ENCODE peak calls at places on chromosomes 11 and 22, in seven cellular contexts. One of them, this sample, is unnamed.

GRCh38 chr11:64352099-64353005 is 6.6 kb upstream of the RPS6KA4 start:
- DNase-seq in breast epithelium: no peak
- DNase-seq in psoas muscle: peak
- DNase-seq in BJ: no peak
- DNase-seq in choroid plexus epithelial cell: no peak
- DNase-seq in OCI-LY7: no peak
- DNase-seq in fibroblast of lung: no peak
- DNase-seq in this sample: no peak

GRCh38 chr22:30675436-30675835 is 7.8 kb upstream of the DUSP18 start:
- DNase-seq in psoas muscle: no peak
- DNase-seq in OCI-LY7: no peak
- DNase-seq in choroid plexus epithelial cell: no peak
- DNase-seq in breast epithelium: no peak
- DNase-seq in BJ: no peak
- DNase-seq in fibroblast of lung: no peak
- DNase-seq in this sample: no peak

GRCh38 chr11:7905961-7906429 is 25.1 kb downstream of the OR10A6 start:
- DNase-seq in BJ: no peak
- DNase-seq in OCI-LY7: no peak
- DNase-seq in fibroblast of lung: no peak
- DNase-seq in breast epithelium: peak
- DNase-seq in choroid plexus epithelial cell: no peak
- DNase-seq in psoas muscle: no peak
- DNase-seq in this sample: no peak

GRCh38 chr11:131893103-131893502 is 522.7 kb downstream of the NTM start:
- DNase-seq in psoas muscle: no peak
- DNase-seq in BJ: no peak
- DNase-seq in breast epithelium: no peak
- DNase-seq in fibroblast of lung: no peak
- DNase-seq in choroid plexus epithelial cell: no peak
- DNase-seq in OCI-LY7: no peak
- DNase-seq in this sample: no peak

GRCh38 chr22:19719055-19719482 is 4.3 kb upstream of the GP1BB start:
- DNase-seq in psoas muscle: no peak
- DNase-seq in OCI-LY7: no peak
- DNase-seq in choroid plexus epithelial cell: no peak
- DNase-seq in breast epithelium: no peak
- DNase-seq in fibroblast of lung: no peak
- DNase-seq in BJ: no peak
- DNase-seq in this sample: no peak

GRCh38 chr22:38837414-38837813 is 6.4 kb downstream of the NPTXR start:
- DNase-seq in choroid plexus epithelial cell: no peak
- DNase-seq in psoas muscle: no peak
- DNase-seq in breast epithelium: no peak
- DNase-seq in BJ: no peak
- DNase-seq in fibroblast of lung: no peak
- DNase-seq in OCI-LY7: no peak
- DNase-seq in this sample: no peak

GRCh38 chr11:126172596-126173038 is 38.8 kb downstream of the RPUSD4 start:
- DNase-seq in OCI-LY7: no peak
- DNase-seq in BJ: peak
- DNase-seq in psoas muscle: no peak
- DNase-seq in fibroblast of lung: peak
- DNase-seq in choroid plexus epithelial cell: no peak
- DNase-seq in breast epithelium: no peak
- DNase-seq in this sample: peak

GRCh38 chr22:36874731-36875130 is 13.9 kb downstream of the NCF4 start:
- DNase-seq in OCI-LY7: no peak
- DNase-seq in choroid plexus epithelial cell: no peak
- DNase-seq in BJ: no peak
- DNase-seq in breast epithelium: no peak
- DNase-seq in fibroblast of lung: no peak
- DNase-seq in psoas muscle: no peak
- DNase-seq in this sample: no peak

GRCh38 chr11:103851166-103851651 is 185.2 kb upstream of the DDI1 start:
- DNase-seq in BJ: no peak
- DNase-seq in fibroblast of lung: peak
- DNase-seq in OCI-LY7: no peak
- DNase-seq in psoas muscle: no peak
- DNase-seq in breast epithelium: peak
- DNase-seq in choroid plexus epithelial cell: peak
- DNase-seq in this sample: peak

GRCh38 chr11:102314784-102315183 is 2.5 kb upstream of the BIRC3 start:
- DNase-seq in BJ: no peak
- DNase-seq in fibroblast of lung: no peak
- DNase-seq in breast epithelium: no peak
- DNase-seq in choroid plexus epithelial cell: no peak
- DNase-seq in psoas muscle: no peak
- DNase-seq in OCI-LY7: no peak
- DNase-seq in this sample: no peak

GRCh38 chr11:102316505-102316904 is 779 bp upstream of the BIRC3 start:
- DNase-seq in OCI-LY7: peak
- DNase-seq in breast epithelium: no peak
- DNase-seq in choroid plexus epithelial cell: no peak
- DNase-seq in BJ: no peak
- DNase-seq in fibroblast of lung: no peak
- DNase-seq in psoas muscle: no peak
- DNase-seq in this sample: no peak

GRCh38 chr11:102313225-102313940 is 3.9 kb upstream of the BIRC3 start:
- DNase-seq in BJ: no peak
- DNase-seq in fibroblast of lung: peak
- DNase-seq in breast epithelium: no peak
- DNase-seq in OCI-LY7: peak
- DNase-seq in choroid plexus epithelial cell: peak
- DNase-seq in psoas muscle: no peak
- DNase-seq in this sample: peak

GRCh38 chr11:102309621-102310541 is 7.4 kb upstream of the BIRC3 start:
- DNase-seq in BJ: no peak
- DNase-seq in fibroblast of lung: peak
- DNase-seq in psoas muscle: no peak
- DNase-seq in breast epithelium: no peak
- DNase-seq in OCI-LY7: no peak
- DNase-seq in choroid plexus epithelial cell: no peak
- DNase-seq in this sample: no peak

DNA sequence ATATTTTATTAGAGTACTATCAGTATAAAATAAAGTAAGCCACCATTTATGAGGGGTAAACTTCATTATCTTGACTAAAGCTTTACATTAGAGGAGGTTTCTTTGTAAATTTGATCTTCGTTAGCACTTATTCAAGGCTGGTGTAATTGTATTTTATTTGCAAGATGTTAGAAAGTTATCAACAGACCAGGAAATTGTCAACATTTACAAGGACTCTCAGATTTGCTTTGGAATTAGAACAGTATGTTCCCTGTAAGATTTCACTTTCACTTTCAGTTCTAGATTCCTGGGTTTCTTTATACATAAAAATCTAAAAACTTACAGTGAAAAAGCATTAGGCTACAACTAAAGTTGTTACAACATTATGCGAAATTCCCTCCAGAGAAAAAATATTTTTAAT is 4.6 kb upstream of the BIRC3 start:
- DNase-seq in psoas muscle: no peak
- DNase-seq in breast epithelium: no peak
- DNase-seq in choroid plexus epithelial cell: peak
- DNase-seq in BJ: no peak
- DNase-seq in fibroblast of lung: peak
- DNase-seq in OCI-LY7: no peak
- DNase-seq in this sample: peak
- H3K4me3 ChIP-seq in psoas muscle: peak
- H3K4me3 ChIP-seq in breast epithelium: peak
- H3K4me3 ChIP-seq in choroid plexus epithelial cell: no peak
- H3K4me3 ChIP-seq in BJ: no peak
- H3K4me3 ChIP-seq in fibroblast of lung: peak
- H3K4me3 ChIP-seq in OCI-LY7: peak
- H3K4me3 ChIP-seq in this sample: peak

DNA sequence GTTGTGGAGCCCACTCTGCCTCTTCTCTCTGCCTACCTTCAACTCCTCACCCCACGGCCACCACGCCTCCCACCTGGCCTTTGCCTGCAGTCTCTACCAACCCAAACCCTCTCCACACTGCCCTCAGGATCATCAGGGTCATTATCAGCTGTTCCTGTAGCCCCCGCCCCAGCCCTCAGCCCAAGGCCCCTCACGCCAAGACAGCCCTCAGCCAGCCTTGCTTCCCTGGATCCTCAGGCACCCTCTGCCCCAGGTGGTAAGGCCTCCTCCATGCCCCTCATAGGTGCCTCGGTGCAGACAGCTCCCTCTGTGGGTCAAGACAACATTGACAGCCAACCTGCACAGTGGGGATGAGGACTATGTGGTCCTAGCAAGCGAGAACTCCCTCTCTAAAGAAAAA is 1.7 kb downstream of the SBF1 start:
- DNase-seq in OCI-LY7: peak
- DNase-seq in fibroblast of lung: no peak
- DNase-seq in choroid plexus epithelial cell: no peak
- DNase-seq in BJ: no peak
- DNase-seq in breast epithelium: no peak
- DNase-seq in psoas muscle: no peak
- DNase-seq in this sample: no peak
- TF ChIP-seq CTCF in OCI-LY7: peak
- TF ChIP-seq CTCF in fibroblast of lung: no peak
- TF ChIP-seq CTCF in choroid plexus epithelial cell: peak
- TF ChIP-seq CTCF in BJ: peak
- TF ChIP-seq CTCF in breast epithelium: no peak
- TF ChIP-seq CTCF in psoas muscle: peak
- TF ChIP-seq CTCF in this sample: peak

GRCh38 chr11:12007230-12007593 is 1.2 kb downstream of the DKK3 start:
- DNase-seq in choroid plexus epithelial cell: no peak
- DNase-seq in BJ: no peak
- DNase-seq in breast epithelium: no peak
- DNase-seq in OCI-LY7: no peak
- DNase-seq in psoas muscle: no peak
- DNase-seq in fibroblast of lung: no peak
- DNase-seq in this sample: no peak
- H3K4me3 ChIP-seq in choroid plexus epithelial cell: no peak
- H3K4me3 ChIP-seq in BJ: no peak
- H3K4me3 ChIP-seq in breast epithelium: peak
- H3K4me3 ChIP-seq in OCI-LY7: no peak
- H3K4me3 ChIP-seq in psoas muscle: no peak
- H3K4me3 ChIP-seq in fibroblast of lung: peak
- H3K4me3 ChIP-seq in this sample: no peak

GRCh38 chr11:819129-819931 is 616 bp downstream of the PNPLA2 start:
- DNase-seq in choroid plexus epithelial cell: peak
- DNase-seq in OCI-LY7: peak
- DNase-seq in psoas muscle: peak
- DNase-seq in BJ: no peak
- DNase-seq in breast epithelium: peak
- DNase-seq in fibroblast of lung: peak
- DNase-seq in this sample: peak
- TF ChIP-seq CTCF in choroid plexus epithelial cell: no peak
- TF ChIP-seq CTCF in OCI-LY7: no peak
- TF ChIP-seq CTCF in psoas muscle: peak
- TF ChIP-seq CTCF in BJ: peak
- TF ChIP-seq CTCF in breast epithelium: peak
- TF ChIP-seq CTCF in fibroblast of lung: no peak
- TF ChIP-seq CTCF in this sample: peak